ENCODE peak calls at places on chromosome 14, in six cellular contexts. Y is PC-3, A is IMR-90, W is endothelial cell of umbilical vein, F is HepG2, P is GM23338. E is an unnamed sample.

GRCh38 chr14:57987051-57987450 is 121.2 kb upstream of the SLC35F4 start:
- DNase-seq in P (no peak), Y (peak), A (no peak), W (no peak), F (no peak), E (no peak)

GRCh38 chr14:75610839-75611238 is 32.4 kb downstream of the FLVCR2 start:
- DNase-seq in Y (no peak), W (no peak), F (no peak), A (no peak), P (no peak), E (no peak)

GRCh38 chr14:54568821-54569591 is 2.1 kb downstream of the SAMD4A start:
- DNase-seq in A (peak), Y (peak), W (no peak), F (peak), P (no peak), E (no peak)

GRCh38 chr14:93794756-93795155 is 6.5 kb upstream of the PRIMA1 start:
- DNase-seq in A (no peak), P (no peak), Y (no peak), W (no peak), F (no peak), E (no peak)

GRCh38 chr14:100138955-100139354 is 20.5 kb downstream of the DEGS2 start:
- DNase-seq in W (no peak), P (no peak), Y (no peak), A (no peak), F (no peak), E (no peak)

GRCh38 chr14:33307691-33308369 is 369.2 kb downstream of the NPAS3 start:
- DNase-seq in F (no peak), Y (peak), W (peak), A (no peak), P (peak), E (no peak)

GRCh38 chr14:95341115-95341514 is 21.4 kb upstream of the CLMN start:
- DNase-seq in F (no peak), P (no peak), A (no peak), W (no peak), Y (peak), E (peak)

GRCh38 chr14:51849095-51849494 is 11.3 kb upstream of the GNG2 start:
- DNase-seq in Y (peak), W (no peak), A (peak), P (no peak), F (no peak), E (peak)

GRCh38 chr14:63922696-63923421 is 70.1 kb downstream of the SYNE2 start:
- DNase-seq in F (peak), P (no peak), A (peak), W (no peak), Y (peak), E (peak)

GRCh38 chr14:71235865-71236264 is 328.6 kb downstream of the PCNX1 start:
- DNase-seq in P (no peak), W (peak), A (no peak), F (no peak), Y (no peak), E (no peak)

GRCh38 chr14:38302034-38302433 is 46.1 kb upstream of the CLEC14A start:
- DNase-seq in Y (no peak), P (no peak), A (no peak), F (no peak), W (no peak), E (no peak)

GRCh38 chr14:105473677-105474477 is 744 bp upstream of the CRIP2 start:
- DNase-seq in Y (peak), A (peak), F (peak), W (peak), P (peak), E (peak)

GRCh38 chr14:32190713-32191112 is 11.1 kb upstream of the RNU6-7 start:
- DNase-seq in W (no peak), F (no peak), Y (no peak), P (no peak), A (no peak), E (no peak)

GRCh38 chr14:97709552-97709951 is 912.4 kb downstream of the VRK1 start:
- DNase-seq in W (no peak), A (no peak), P (no peak), Y (no peak), F (no peak), E (no peak)

GRCh38 chr14:54603362-54603761 is 36.4 kb downstream of the SAMD4A start:
- DNase-seq in Y (peak), P (no peak), A (peak), W (peak), F (no peak), E (peak)

GRCh38 chr14:90675399-90675798 is 140.8 kb downstream of the TTC7B start:
- DNase-seq in Y (peak), P (no peak), A (peak), F (no peak), W (no peak), E (no peak)

GRCh38 chr14:74160763-74161162 is 76.0 kb downstream of the LIN52 start:
- DNase-seq in P (no peak), A (no peak), W (no peak), F (no peak), Y (no peak), E (no peak)

GRCh38 chr14:72451081-72451972 is 442.6 kb downstream of the DPF3 start:
- DNase-seq in F (no peak), P (no peak), A (no peak), W (no peak), Y (no peak), E (no peak)

GRCh38 chr14:70641548-70642312 is at the start of gene TTC9:
- DNase-seq in F (no peak), P (peak), W (no peak), Y (peak), A (no peak), E (no peak)

GRCh38 chr14:98323850-98324249 is 948.1 kb downstream of the BCL11B start:
- DNase-seq in P (no peak), A (no peak), F (no peak), W (no peak), Y (no peak), E (no peak)

GRCh38 chr14:60171690-60172089 is 6.5 kb upstream of the DHRS7 start:
- DNase-seq in W (no peak), F (no peak), Y (no peak), P (no peak), A (no peak), E (no peak)

GRCh38 chr14:91244501-91244901 is at the start of gene GPR68:
- DNase-seq in Y (no peak), W (no peak), P (peak), F (no peak), A (peak), E (no peak)

GRCh38 chr14:77306406-77307098 is 14.1 kb downstream of the POMT2 start:
- DNase-seq in A (peak), Y (no peak), W (no peak), P (no peak), F (no peak), E (no peak)

GRCh38 chr14:90452366-90452765 is 55.5 kb downstream of the CALM1 start:
- DNase-seq in W (no peak), P (no peak), F (no peak), Y (no peak), A (no peak), E (no peak)

GRCh38 chr14:92651106-92651792 is 97.2 kb downstream of the LGMN start:
- DNase-seq in A (no peak), W (no peak), P (no peak), F (no peak), Y (no peak), E (no peak)
- H2AFZ ChIP-seq in A (no peak), W (no peak), P (no peak), F (no peak), Y (no peak), E (no peak)

DNA sequence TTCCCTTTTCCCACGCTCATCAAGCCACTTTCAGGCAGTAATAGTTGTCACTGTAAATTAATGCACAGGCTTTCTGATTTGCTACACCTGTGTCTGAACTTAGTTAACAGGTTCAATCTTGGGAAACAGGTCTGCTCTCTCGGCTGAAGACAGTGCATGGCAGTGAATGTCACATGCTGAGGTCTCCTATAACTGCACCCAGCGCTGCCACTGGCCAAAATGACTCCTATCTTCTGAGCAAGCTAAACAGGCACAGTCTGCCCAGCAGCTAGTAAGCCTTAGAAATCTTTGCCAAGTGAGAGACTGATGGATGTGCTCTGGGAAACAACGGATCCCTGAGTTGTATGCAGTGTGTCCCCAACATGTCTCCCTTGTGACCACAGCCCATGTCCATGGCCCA is 25.2 kb upstream of the FOXN3 start:
- DNase-seq in P (no peak), F (no peak), A (no peak), W (no peak), Y (no peak), E (no peak)
- H3K4me2 ChIP-seq in P (peak), F (no peak), A (no peak), W (no peak), Y (no peak), E (no peak)

DNA sequence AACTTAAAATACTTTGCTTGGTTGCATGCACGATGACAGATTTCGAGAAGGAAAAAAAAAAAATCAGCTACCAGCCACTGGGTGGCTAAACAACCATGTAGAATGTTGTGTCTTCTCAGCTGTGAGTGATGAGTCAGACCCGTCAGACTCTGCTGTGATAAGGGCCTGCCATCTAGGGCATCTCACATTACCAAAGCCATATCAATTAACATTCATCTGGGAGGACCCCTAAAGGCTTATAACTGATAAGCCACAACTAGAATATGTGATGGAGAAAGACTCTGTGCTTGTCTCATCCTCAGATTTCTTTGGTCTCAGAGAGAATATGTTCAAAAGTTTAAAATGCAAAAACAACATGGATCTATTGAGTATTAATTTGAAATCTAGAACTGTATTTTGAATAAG is 111.5 kb downstream of the PAX9 start:
- DNase-seq in W (no peak), A (peak), Y (peak), P (peak), F (peak), E (peak)
- TF ChIP-seq CTCF in W (no peak), A (no peak), Y (peak), P (peak), F (no peak), E (peak)

GRCh38 chr14:22107734-22108133 is 434.1 kb upstream of the OR4E1 start:
- DNase-seq in P (no peak), Y (no peak), W (no peak), A (no peak), F (no peak), E (no peak)

GRCh38 chr14:22106700-22107697 is 433.4 kb upstream of the OR4E1 start:
- DNase-seq in W (no peak), Y (no peak), F (no peak), P (no peak), A (peak), E (peak)

GRCh38 chr14:22105643-22106042 is 432.0 kb upstream of the OR4E1 start:
- DNase-seq in A (no peak), Y (no peak), P (no peak), W (no peak), F (no peak), E (no peak)

GRCh38 chr14:22099942-22100763 is 426.5 kb upstream of the OR4E1 start:
- DNase-seq in Y (peak), P (peak), W (peak), A (peak), F (peak), E (peak)

DNA sequence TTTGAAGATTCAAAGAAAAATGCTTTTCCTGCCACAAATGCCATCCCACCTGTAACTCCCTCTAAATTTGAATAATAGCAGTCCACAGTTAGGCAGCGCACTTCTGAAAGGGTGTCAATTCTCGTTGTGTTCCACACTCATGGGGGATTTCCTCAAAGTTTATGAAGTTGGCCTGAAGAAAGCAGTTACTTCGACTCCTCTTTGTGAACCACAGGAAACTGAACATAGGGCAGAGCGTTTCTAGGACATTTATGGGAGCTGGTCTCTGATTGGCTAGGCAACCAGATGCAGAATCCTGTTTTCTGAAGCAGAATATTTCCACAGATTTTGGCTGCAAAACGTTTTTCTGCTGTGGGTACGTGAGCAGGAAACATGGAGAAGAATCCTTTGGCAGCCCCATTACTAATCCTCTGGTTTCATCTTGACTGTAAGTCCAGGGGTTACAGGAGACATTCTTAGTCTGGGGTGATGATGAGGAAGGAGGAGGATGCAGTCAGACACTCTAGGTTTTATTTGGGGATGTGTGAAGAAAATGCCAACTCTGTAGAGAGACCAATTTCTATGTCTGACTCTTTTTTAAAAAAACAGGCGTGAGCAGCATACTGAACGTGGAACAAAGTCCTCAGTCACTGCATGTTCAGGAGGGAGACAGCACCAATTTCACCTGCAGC is 431.5 kb upstream of the OR4E1 start:
- DNase-seq in A (no peak), Y (no peak), P (no peak), W (no peak), F (no peak), E (no peak)
- H2AFZ ChIP-seq in A (no peak), Y (no peak), P (peak), W (no peak), F (no peak), E (no peak)

DNA sequence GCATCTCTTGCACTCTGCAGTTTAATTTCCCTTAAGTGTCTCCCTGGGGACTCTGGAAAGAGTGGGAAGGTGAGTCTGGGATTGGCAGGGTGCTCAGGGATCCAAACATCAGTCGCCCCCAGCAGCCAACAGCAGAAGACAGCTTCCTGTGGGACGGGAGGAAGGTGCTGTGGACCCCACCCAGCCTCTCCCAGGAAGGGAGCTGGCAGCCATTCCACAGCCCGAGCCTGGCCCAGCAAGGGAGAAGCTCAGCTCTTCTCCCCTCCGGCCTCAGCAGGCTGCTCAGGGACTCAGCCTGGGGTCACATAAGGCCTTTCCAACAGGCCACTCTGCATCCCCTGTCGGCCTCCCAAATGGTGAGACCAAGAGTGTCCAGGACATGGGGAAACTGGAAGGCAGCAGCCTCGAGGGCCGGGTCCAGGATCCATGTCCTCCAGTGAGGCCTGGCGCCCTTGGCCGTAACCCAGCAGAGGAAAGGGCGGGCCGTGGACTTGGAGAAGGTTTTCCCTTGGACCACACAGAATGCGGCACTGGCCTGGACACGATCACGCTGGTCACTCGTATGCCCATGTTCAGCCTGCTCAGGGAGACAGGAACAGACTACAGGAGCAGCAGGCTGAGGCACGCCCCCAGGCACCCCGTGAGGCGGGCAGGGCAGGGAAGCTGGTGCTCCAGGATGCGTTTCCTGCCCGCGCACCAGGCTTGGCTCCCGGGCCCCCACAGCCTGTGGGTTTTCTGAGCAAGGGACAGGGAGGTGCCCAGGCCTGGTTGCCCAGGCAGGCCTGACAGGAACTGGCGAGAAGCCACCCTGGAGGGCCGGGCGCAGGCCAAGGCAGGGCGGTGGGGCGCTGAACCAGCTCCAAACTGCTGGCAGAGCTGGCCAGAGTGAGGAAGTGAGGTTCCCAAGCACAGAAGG is 3.5 kb downstream of the XRCC3 start:
- DNase-seq in A (no peak), Y (peak), P (no peak), F (no peak), W (peak), E (peak)
- H3K4me2 ChIP-seq in A (no peak), Y (peak), P (peak), F (no peak), W (no peak), E (peak)

DNA sequence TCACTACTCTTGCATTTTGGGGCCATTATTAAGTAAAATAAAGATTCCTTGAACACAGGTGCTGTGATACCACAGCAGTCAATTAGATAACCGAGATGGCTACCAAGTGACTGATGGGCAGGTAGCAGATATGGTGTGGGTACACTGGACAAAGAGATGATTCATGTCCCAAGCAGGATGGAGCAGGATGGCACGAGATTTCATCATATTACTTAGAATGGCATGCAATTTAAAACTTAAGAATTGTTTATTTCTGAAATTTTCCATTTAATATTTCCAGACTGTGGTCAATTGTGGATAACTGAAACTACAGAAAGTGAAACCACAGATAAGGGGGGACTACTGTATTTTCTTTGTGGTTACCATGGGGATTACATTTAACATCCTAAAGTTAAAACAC is 7.5 kb upstream of the ZFP36L1 start:
- DNase-seq in Y (peak), F (no peak), P (no peak), W (no peak), A (no peak), E (no peak)
- TF ChIP-seq CTCF in Y (no peak), F (no peak), P (no peak), W (no peak), A (no peak), E (no peak)

GRCh38 chr14:26281280-26281998 is 316.4 kb downstream of the NOVA1 start:
- DNase-seq in A (peak), Y (peak), F (peak), P (peak), W (no peak), E (peak)
- H2AFZ ChIP-seq in A (no peak), Y (peak), F (no peak), P (peak), W (peak), E (peak)